ENCODE peak calls at places on chromosomes 11 and 22, in seven cellular contexts. M is RCC 7860; I is nephron progenitor cell; O is OCI-LY7; W is activated T-helper 1 cell treated with Interleukin-2 at 50 U/mL for 16 hours; H is stimulated activated CD4-positive, alpha-beta T cell treated with anti-CD3 and anti-CD28 coated beads, Interleukin-4, amount 100 ng/mL, for 24 hours; X is CD4-positive, alpha-beta T cell. Y is an unnamed sample.

GRCh38 chr22:19430890-19431541 is 517 bp downstream of the HIRA start:
- DNase-seq in M (no peak), I (no peak), O (peak), W (no peak), H (no peak), X (peak), Y (peak)

GRCh38 chr11:10506013-10506370 is 35.0 kb downstream of the RNF141 start:
- DNase-seq in M (no peak), I (no peak), O (no peak), W (no peak), H (no peak), X (no peak), Y (no peak)

GRCh38 chr11:123083623-123084029 is 21.7 kb upstream of the HSPA8 start:
- DNase-seq in M (peak), I (no peak), O (no peak), W (peak), H (peak), X (peak), Y (peak)

GRCh38 chr11:122697636-122698167 is 42.2 kb downstream of the UBASH3B start:
- DNase-seq in M (peak), I (no peak), O (peak), W (no peak), H (no peak), X (peak), Y (peak)

GRCh38 chr22:28992565-28993326 is 68.9 kb downstream of the C22orf31 start:
- DNase-seq in M (no peak), I (no peak), O (no peak), W (no peak), H (no peak), X (no peak), Y (no peak)

GRCh38 chr11:73295259-73295995 is 12.6 kb upstream of the ARHGEF17 start:
- DNase-seq in M (peak), I (peak), O (peak), W (peak), H (peak), X (peak), Y (peak)

GRCh38 chr11:78940500-78941225 is 366.0 kb upstream of the NARS2 start:
- DNase-seq in M (no peak), I (peak), O (no peak), W (no peak), H (no peak), X (no peak), Y (no peak)

GRCh38 chr22:49235463-49236300 is 592.0 kb downstream of the BRD1 start:
- DNase-seq in M (no peak), I (no peak), O (no peak), W (no peak), H (no peak), X (no peak), Y (no peak)

GRCh38 chr11:64186205-64187165 is 514 bp downstream of the STIP1 start:
- DNase-seq in M (no peak), I (no peak), O (peak), W (no peak), H (peak), X (peak), Y (peak)

GRCh38 chr11:69425895-69426544 is 55.4 kb upstream of the LINC01488 start:
- DNase-seq in M (no peak), I (no peak), O (no peak), W (no peak), H (peak), X (no peak), Y (no peak)

GRCh38 chr22:50487290-50488005 is 789 bp downstream of the MIOX start:
- DNase-seq in M (no peak), I (no peak), O (no peak), W (no peak), H (no peak), X (no peak), Y (no peak)

GRCh38 chr11:96303067-96303466 is 39.9 kb downstream of the MAML2 start:
- DNase-seq in M (peak), I (no peak), O (no peak), W (no peak), H (no peak), X (no peak), Y (peak)

GRCh38 chr11:112961751-112962747 is 829 bp downstream of the NCAM1 start:
- DNase-seq in M (no peak), I (peak), O (no peak), W (no peak), H (no peak), X (no peak), Y (peak)

GRCh38 chr22:23841292-23841691 is 2.5 kb upstream of the DERL3 start:
- DNase-seq in M (no peak), I (no peak), O (no peak), W (no peak), H (no peak), X (no peak), Y (no peak)